ENCODE peak calls at places on chromosomes 4 and X, in ten cellular contexts. O is colonic mucosa; F is psoas muscle; I is CD8-positive, alpha-beta T cell; G is thoracic aorta; Y is Peyer's patch; P is MM.1S; N is OCI-LY7; C is BJ; T is cardiac muscle cell. D is an unnamed sample.

GRCh38 chr4:52010976-52011375 is 9.2 kb downstream of the LRRC66 start:
- DNase-seq in O (no peak), F (no peak), I (no peak), G (no peak), Y (no peak), P (no peak), N (no peak), C (no peak), T (no peak), D (no peak)

GRCh38 chrX:47560179-47560830 is 700 bp upstream of the ARAF start:
- DNase-seq in O (no peak), F (no peak), I (no peak), G (no peak), Y (no peak), P (no peak), N (no peak), C (no peak), T (no peak), D (peak; percentile 26)

GRCh38 chrX:6965729-6966128 is 181.8 kb upstream of the STS start:
- DNase-seq in O (no peak), F (no peak), I (no peak), G (no peak), Y (no peak), P (no peak), N (no peak), C (no peak), T (no peak), D (no peak)

GRCh38 chr4:20254517-20255250 is 3.0 kb downstream of the SLIT2 start:
- DNase-seq in O (no peak), F (peak; percentile 27), I (no peak), G (no peak), Y (no peak), P (no peak), N (no peak), C (no peak), T (peak; percentile 67), D (peak; percentile 64)

GRCh38 chrX:32448320-32448719 is 763.0 kb downstream of the DMD start:
- DNase-seq in O (no peak), F (no peak), I (no peak), G (no peak), Y (no peak), P (peak; percentile 84), N (peak; percentile 86), C (no peak), T (no peak), D (no peak)

GRCh38 chrX:129449141-129449540 is 74.1 kb downstream of the SMARCA1 start:
- DNase-seq in O (no peak), F (no peak), I (no peak), G (no peak), Y (no peak), P (no peak), N (no peak), C (no peak), T (no peak), D (no peak)

GRCh38 chr4:71732066-71732465 is 51.8 kb downstream of the GC start:
- DNase-seq in O (no peak), F (no peak), I (no peak), G (no peak), Y (no peak), P (no peak), N (no peak), C (no peak), T (no peak), D (no peak)

GRCh38 chr4:54743562-54743961 is 85.8 kb downstream of the KIT start:
- DNase-seq in O (no peak), F (no peak), I (no peak), G (no peak), Y (no peak), P (no peak), N (no peak), C (no peak), T (no peak), D (no peak)

GRCh38 chr4:159505275-159505975 is 402.5 kb downstream of the RAPGEF2 start:
- DNase-seq in O (no peak), F (no peak), I (no peak), G (no peak), Y (no peak), P (no peak), N (no peak), C (no peak), T (no peak), D (no peak)

GRCh38 chr4:5774416-5775056 is 63.5 kb downstream of the EVC start:
- DNase-seq in O (no peak), F (no peak), I (no peak), G (no peak), Y (no peak), P (no peak), N (no peak), C (no peak), T (no peak), D (no peak)

GRCh38 chrX:371907-372306 is 14.8 kb downstream of the PPP2R3B start:
- DNase-seq in O (no peak), F (no peak), I (no peak), G (no peak), Y (no peak), P (no peak), N (peak; percentile 86), C (no peak), T (no peak), D (peak; percentile 74)

GRCh38 chrX:20951016-20951795 is 423.0 kb upstream of the CNKSR2 start:
- DNase-seq in O (no peak), F (no peak), I (no peak), G (no peak), Y (no peak), P (no peak), N (no peak), C (no peak), T (no peak), D (no peak)

GRCh38 chr4:17111436-17111835 is 213.0 kb upstream of the LDB2 start:
- DNase-seq in O (no peak), F (no peak), I (no peak), G (no peak), Y (no peak), P (no peak), N (no peak), C (no peak), T (no peak), D (no peak)

GRCh38 chr4:138816883-138817282 is 198.7 kb upstream of the NOCT start:
- DNase-seq in O (no peak), F (no peak), I (no peak), G (no peak), Y (no peak), P (no peak), N (no peak), C (no peak), T (no peak), D (peak; percentile 31)

DNA sequence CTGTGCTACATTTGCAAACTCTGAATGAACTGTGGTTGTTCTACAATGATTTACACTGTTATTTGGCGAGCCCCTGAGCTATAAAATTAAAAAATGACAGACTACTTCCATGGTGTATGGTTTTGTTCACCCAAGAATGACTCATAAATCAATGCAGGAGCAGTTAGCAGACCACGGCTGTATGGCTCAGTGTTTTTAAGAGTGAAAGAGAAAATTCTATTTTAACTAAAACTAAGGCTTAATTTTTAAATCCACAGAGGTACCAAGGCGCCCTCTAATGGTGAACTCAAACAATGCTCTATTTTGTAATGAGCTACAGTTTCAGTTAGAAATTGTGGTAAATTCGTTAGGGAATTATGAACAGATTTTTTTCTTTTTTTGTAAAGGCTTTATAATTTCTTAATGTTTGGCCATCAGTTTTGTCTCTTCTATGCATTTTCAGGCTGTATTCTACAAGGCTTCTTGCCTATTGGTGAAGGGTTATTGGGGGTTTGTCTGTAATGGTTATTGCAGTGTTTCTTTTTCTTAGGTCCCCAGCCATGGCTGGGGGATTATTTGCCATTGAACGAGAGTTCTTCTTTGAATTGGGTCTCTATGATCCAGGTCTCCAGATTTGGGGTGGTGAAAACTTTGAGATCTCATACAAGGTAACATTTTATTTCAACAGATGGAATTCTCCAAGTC is 32.5 kb downstream of the HMGB2 start:
- DNase-seq in O (no peak), F (no peak), I (no peak), G (no peak), Y (no peak), P (peak; percentile 55), N (peak; percentile 53), C (no peak), T (peak; percentile 37), D (peak; percentile 12)
- H3K36me3 ChIP-seq in O (no peaks in the 10 kb centered on the region), F (no peaks in the 10 kb centered on the region), I (no peaks in the 10 kb centered on the region), G (peaks cover 3% of the 10 kb centered on the region), Y (no peaks in the 10 kb centered on the region), P (no peaks in the 10 kb centered on the region), N (peaks cover 48% of the 10 kb centered on the region), C (no peaks in the 10 kb centered on the region), T (no peaks in the 10 kb centered on the region), D (peaks cover 1% of the 10 kb centered on the region)

GRCh38 chr4:15670576-15670975 is 11.1 kb upstream of the FAM200B start:
- DNase-seq in O (no peak), F (no peak), I (no peak), G (no peak), Y (no peak), P (no peak), N (no peak), C (no peak), T (no peak), D (no peak)
- H3K36me3 ChIP-seq in O (no peaks in the 10 kb centered on the region), F (no peaks in the 10 kb centered on the region), I (no peaks in the 10 kb centered on the region), G (no peaks in the 10 kb centered on the region), Y (no peaks in the 10 kb centered on the region), P (no peaks in the 10 kb centered on the region), N (peaks cover 67% of the 10 kb centered on the region), C (no peaks in the 10 kb centered on the region), T (no peaks in the 10 kb centered on the region), D (no peaks in the 10 kb centered on the region)

GRCh38 chr4:108049406-108049805 is 59.7 kb downstream of the HADH start:
- DNase-seq in O (no peak), F (no peak), I (peak; percentile 47), G (no peak), Y (no peak), P (no peak), N (no peak), C (no peak), T (no peak), D (no peak)

GRCh38 chr4:108051343-108051742 is 61.7 kb downstream of the HADH start:
- DNase-seq in O (no peak), F (no peak), I (peak; percentile 45), G (no peak), Y (no peak), P (no peak), N (no peak), C (no peak), T (no peak), D (no peak)

GRCh38 chr4:108048157-108048556 is 58.5 kb downstream of the HADH start:
- DNase-seq in O (no peak), F (no peak), I (no peak), G (no peak), Y (no peak), P (no peak), N (no peak), C (no peak), T (no peak), D (no peak)

GRCh38 chr4:108047199-108047598 is 57.5 kb downstream of the HADH start:
- DNase-seq in O (no peak), F (no peak), I (no peak), G (no peak), Y (no peak), P (no peak), N (no peak), C (no peak), T (no peak), D (no peak)

GRCh38 chr4:108048997-108049396 is 59.3 kb downstream of the HADH start:
- DNase-seq in O (no peak), F (no peak), I (no peak), G (no peak), Y (no peak), P (no peak), N (no peak), C (no peak), T (no peak), D (no peak)
- H3K36me3 ChIP-seq in O (no peaks in the 10 kb centered on the region), F (no peaks in the 10 kb centered on the region), I (peaks cover 48% of the 10 kb centered on the region), G (no peaks in the 10 kb centered on the region), Y (no peaks in the 10 kb centered on the region), P (peaks cover 4% of the 10 kb centered on the region), N (peaks cover 89% of the 10 kb centered on the region), C (no peaks in the 10 kb centered on the region), T (peaks cover 33% of the 10 kb centered on the region), D (no peaks in the 10 kb centered on the region)

GRCh38 chr4:106048250-106048931 is 153.1 kb downstream of the NPNT start:
- DNase-seq in O (no peak), F (no peak), I (no peak), G (no peak), Y (no peak), P (no peak), N (no peak), C (no peak), T (peak; percentile 6), D (no peak)
- H3K36me3 ChIP-seq in O (no peaks in the 10 kb centered on the region), F (peaks cover 5% of the 10 kb centered on the region), I (no peaks in the 10 kb centered on the region), G (no peaks in the 10 kb centered on the region), Y (no peaks in the 10 kb centered on the region), P (no peaks in the 10 kb centered on the region), N (no peaks in the 10 kb centered on the region), C (no peaks in the 10 kb centered on the region), T (peaks cover 4% of the 10 kb centered on the region), D (no peaks in the 10 kb centered on the region)

D was measured in H7.